ENCODE peak calls at places on chromosomes 4 and X, in six cellular contexts. Z is IMR-90, V is trophoblast cell, B is H1, K is neuronal stem cell, P is mesendoderm. D is an unnamed sample.

GRCh38 chr4:174365018-174365587 is 81.4 kb downstream of the CEP44 start:
- DNase-seq in B (no peak), V (peak), Z (peak), K (peak), P (peak), D (peak)

GRCh38 chr4:73687414-73687813 is 53.0 kb upstream of the CXCL8 start:
- DNase-seq in B (no peak), V (no peak), P (no peak), K (no peak), Z (no peak), D (no peak)

GRCh38 chr4:15778191-15778741 is at the start of gene CD38:
- DNase-seq in B (no peak), K (peak), Z (no peak), P (peak), V (no peak), D (peak)

GRCh38 chr4:137664416-137664815 is 132.1 kb upstream of the PCDH18 start:
- DNase-seq in P (no peak), V (no peak), K (no peak), Z (peak), B (no peak), D (no peak)

GRCh38 chrX:84477114-84477513 is 25.1 kb downstream of the HDX start:
- DNase-seq in P (no peak), Z (no peak), K (no peak), B (no peak), V (no peak), D (no peak)

GRCh38 chr4:162234595-162234994 is 70.8 kb upstream of the FSTL5 start:
- DNase-seq in Z (no peak), B (no peak), K (no peak), V (no peak), P (no peak), D (no peak)

GRCh38 chr4:143375326-143376073 is 38.8 kb downstream of the GAB1 start:
- DNase-seq in B (no peak), Z (no peak), K (no peak), P (peak), V (no peak), D (peak)

GRCh38 chrX:121160987-121161386 is 113.6 kb downstream of the GLUD2 start:
- DNase-seq in P (peak), B (no peak), V (no peak), Z (no peak), K (no peak), D (no peak)

GRCh38 chrX:154396948-154397887 is 959 bp upstream of the RPL10 start:
- DNase-seq in B (no peak), P (peak), V (peak), K (no peak), Z (peak), D (peak)

GRCh38 chr4:189787216-189788031 is 153.2 kb upstream of the FRG1 start:
- DNase-seq in B (no peak), V (no peak), K (no peak), Z (no peak), P (peak), D (peak)

GRCh38 chr4:178462710-178463109 is 1020.5 kb upstream of the AGA start:
- DNase-seq in P (peak), V (no peak), K (no peak), Z (no peak), B (no peak), D (no peak)

GRCh38 chr4:7103599-7104365 is 35.9 kb upstream of the GRPEL1 start:
- DNase-seq in K (no peak), B (no peak), P (peak), V (no peak), Z (peak), D (peak)

GRCh38 chrX:133726211-133726630 is 259.2 kb downstream of the GPC3 start:
- DNase-seq in Z (peak), V (no peak), K (no peak), P (peak), B (no peak), D (peak)

GRCh38 chrX:154350429-154351182 is 23.8 kb downstream of the FLNA start:
- DNase-seq in B (no peak), K (no peak), P (peak), Z (no peak), V (no peak), D (no peak)

GRCh38 chrX:46456125-46456922 is 88.9 kb downstream of the ZNF674 start:
- DNase-seq in K (no peak), Z (no peak), V (no peak), B (no peak), P (peak), D (peak)

GRCh38 chr4:17846256-17846655 is 35.5 kb downstream of the NCAPG start:
- DNase-seq in P (no peak), Z (peak), K (no peak), B (no peak), V (peak), D (peak)

GRCh38 chr4:15779336-15779735 is 1.2 kb downstream of the CD38 start:
- DNase-seq in K (peak), V (peak), B (no peak), P (peak), Z (peak), D (peak)

GRCh38 chr4:165489786-165490185 is 111.0 kb downstream of the CPE start:
- DNase-seq in K (no peak), Z (no peak), B (no peak), P (no peak), V (no peak), D (no peak)

GRCh38 chrX:2828404-2829065 is at the start of gene GYG2:
- DNase-seq in B (no peak), P (peak), K (peak), Z (peak), V (no peak), D (peak)

GRCh38 chr4:33649015-33649414 is 2595.3 kb downstream of the ARAP2 start:
- DNase-seq in K (no peak), V (no peak), B (no peak), Z (peak), P (peak), D (peak)

GRCh38 chr4:89298788-89299152 is 8.8 kb downstream of the GPRIN3 start:
- DNase-seq in V (no peak), K (no peak), Z (no peak), B (no peak), P (no peak), D (peak)

DNA sequence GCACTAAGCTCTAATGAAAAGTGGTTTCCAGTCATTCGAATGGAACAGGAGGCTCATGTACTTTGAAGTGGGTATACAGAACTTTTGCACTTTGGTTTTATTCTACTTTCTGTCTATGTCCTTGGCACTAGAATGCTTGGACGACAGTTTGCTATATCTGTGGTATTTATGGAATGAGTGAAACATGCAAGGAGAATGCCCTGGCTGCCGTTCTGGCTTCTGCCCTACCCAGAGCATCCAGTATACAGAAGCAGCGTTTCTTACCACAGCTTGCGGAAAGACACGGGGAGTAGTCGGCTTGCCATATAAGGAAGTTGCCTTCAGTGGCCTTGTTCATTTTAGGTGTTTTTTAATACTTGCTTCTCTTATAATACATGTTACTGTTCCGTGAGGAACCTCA is 98.0 kb downstream of the TBL1X start:
- DNase-seq in P (no peak), V (peak), K (no peak), B (no peak), Z (peak), D (peak)
- H3K4me3 ChIP-seq in P (no peak), V (no peak), K (no peak), B (no peak), Z (no peak), D (no peak)

GRCh38 chrX:40169193-40170086 is 71.7 kb upstream of the BCOR start:
- DNase-seq in V (peak), Z (peak), K (no peak), P (peak), B (peak), D (peak)

GRCh38 chrX:40167240-40168182 is 69.8 kb upstream of the BCOR start:
- DNase-seq in K (no peak), B (no peak), V (no peak), Z (no peak), P (peak), D (peak)

GRCh38 chrX:40165861-40166260 is 68.1 kb upstream of the BCOR start:
- DNase-seq in K (no peak), V (no peak), P (no peak), Z (no peak), B (no peak), D (no peak)

GRCh38 chrX:40166582-40166981 is 68.8 kb upstream of the BCOR start:
- DNase-seq in K (no peak), V (no peak), B (no peak), P (peak), Z (peak), D (peak)

DNA sequence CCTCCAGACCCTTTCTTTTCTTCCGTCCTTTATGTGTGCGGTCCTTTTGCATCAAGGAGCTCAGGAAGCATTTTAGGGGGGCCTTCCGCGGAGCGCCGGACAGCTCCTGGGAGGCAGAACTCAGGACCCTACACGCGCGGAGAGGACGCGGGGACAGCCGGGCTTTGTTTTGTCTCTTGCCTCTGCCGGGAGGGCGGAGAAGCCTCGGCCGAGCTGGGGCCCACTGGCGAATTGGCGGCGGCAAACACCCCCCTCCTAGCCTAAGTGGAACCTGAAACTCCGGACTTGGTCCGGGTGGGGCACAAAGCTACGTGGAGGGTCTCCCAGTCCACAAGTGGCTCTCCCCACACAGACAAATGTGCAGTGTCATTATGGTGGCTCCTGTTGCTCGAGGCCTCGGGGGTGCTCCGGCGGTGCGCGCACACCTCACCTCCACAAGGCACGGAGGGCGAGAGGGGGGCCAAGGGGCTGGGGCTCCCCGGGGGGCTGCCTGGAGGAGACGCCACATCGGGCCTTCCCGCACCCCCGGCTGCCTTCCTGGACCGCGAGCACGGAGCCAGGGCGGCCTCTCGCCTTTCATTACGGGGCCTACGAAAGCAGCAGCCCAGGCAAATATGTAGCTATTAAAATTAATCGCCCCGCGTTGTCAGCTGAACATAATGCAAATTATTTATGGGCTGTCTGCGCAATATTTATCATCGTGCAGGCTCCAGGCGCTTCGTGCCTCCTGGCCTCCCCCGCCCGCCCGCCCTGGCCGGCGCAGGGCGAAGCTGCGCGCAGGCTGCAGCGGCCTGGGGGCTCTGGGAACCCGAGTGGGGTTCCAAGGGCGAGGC is 70.6 kb upstream of the BCOR start:
- DNase-seq in B (no peak), Z (no peak), P (peak), K (no peak), V (no peak), D (no peak)
- H2BK120ac ChIP-seq in B (peak), Z (no peak), P (no peak), K (no peak), V (peak), D (peak)

GRCh38 chr4:81215219-81215892 is at the start of gene PRKG2:
- DNase-seq in V (no peak), K (peak), Z (no peak), B (no peak), P (peak), D (no peak)

GRCh38 chr4:81211956-81212355 is 3.1 kb downstream of the PRKG2 start:
- DNase-seq in P (no peak), Z (no peak), V (no peak), B (no peak), K (no peak), D (no peak)

GRCh38 chr4:81214144-81214517 is 891 bp downstream of the PRKG2 start:
- DNase-seq in Z (no peak), B (no peak), V (no peak), K (peak), P (no peak), D (no peak)

GRCh38 chr4:81214518-81215218 is 354 bp downstream of the PRKG2 start:
- DNase-seq in P (peak), K (peak), V (peak), B (no peak), Z (peak), D (peak)

DNA sequence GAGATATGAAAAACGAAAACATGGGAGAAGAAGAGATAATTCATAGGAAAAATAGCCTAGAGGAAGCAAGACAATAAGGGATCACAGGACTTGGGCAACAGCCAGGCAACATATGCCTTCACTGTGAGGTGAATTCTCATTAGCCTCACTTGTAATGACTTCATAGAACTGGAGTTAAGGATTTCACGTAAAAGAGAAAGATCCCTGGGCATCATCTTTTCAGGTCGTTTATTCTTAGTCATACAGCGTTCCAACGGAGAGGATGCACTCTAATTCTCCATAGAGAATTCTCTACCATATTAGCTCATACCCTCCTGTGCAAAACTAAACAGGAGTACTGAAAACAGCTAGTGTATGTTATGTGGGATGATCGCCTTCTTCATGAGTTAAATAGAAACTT is 1.4 kb downstream of the PRKG2 start:
- DNase-seq in K (no peak), B (no peak), V (no peak), Z (no peak), P (no peak), D (no peak)
- H3K4me3 ChIP-seq in K (no peak), B (no peak), V (no peak), Z (peak), P (no peak), D (peak)

GRCh38 chr4:172980178-172980577 is 188.4 kb upstream of the GALNT7 start:
- DNase-seq in P (no peak), Z (peak), V (no peak), K (no peak), B (no peak), D (no peak)

GRCh38 chr4:172978848-172979247 is 189.8 kb upstream of the GALNT7 start:
- DNase-seq in Z (no peak), P (no peak), B (no peak), V (no peak), K (no peak), D (no peak)

GRCh38 chr4:172975651-172976229 is 192.9 kb upstream of the GALNT7 start:
- DNase-seq in K (no peak), V (no peak), Z (no peak), B (no peak), P (no peak), D (no peak)

GRCh38 chr4:172982151-172982590 is 186.4 kb upstream of the GALNT7 start:
- DNase-seq in B (no peak), P (no peak), V (peak), Z (peak), K (no peak), D (peak)

DNA sequence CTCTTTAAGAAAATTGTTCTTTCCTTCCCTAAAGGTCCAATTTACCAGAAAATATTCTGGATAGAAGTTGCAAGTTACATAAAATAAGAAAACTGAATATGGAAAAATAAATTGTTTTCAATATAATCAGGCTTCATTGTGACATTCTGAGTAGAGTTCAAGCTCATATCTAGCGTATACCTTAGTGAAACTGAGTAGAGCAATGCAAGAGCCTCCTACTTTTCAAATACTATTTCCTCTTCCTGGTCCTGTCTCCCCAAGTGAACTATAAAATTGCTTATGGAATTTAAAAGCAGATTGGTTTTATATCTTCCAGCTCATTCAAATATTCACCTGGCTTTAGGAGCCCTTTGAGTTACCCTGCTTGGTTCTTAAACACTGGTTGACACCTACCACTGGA is 189.3 kb upstream of the GALNT7 start:
- DNase-seq in V (no peak), Z (no peak), K (no peak), P (no peak), B (no peak), D (no peak)
- H2BK120ac ChIP-seq in V (no peak), Z (no peak), K (no peak), P (no peak), B (no peak), D (no peak)

D was measured in mesenchymal stem cell.